ENCODE peak calls at places on chromosome 12, in six cellular contexts. U is left lung; V is HFFc6; N is lung; M is progenitor cell of endocrine pancreas; A is effector memory CD4-positive, alpha-beta T cell. Z is an unnamed sample.

GRCh38 chr12:101847325-101847724 is 16.6 kb upstream of the GNPTAB start:
- DNase-seq in V (no peak), U (no peak), M (no peak), N (no peak), A (no peak), Z (no peak)

GRCh38 chr12:130026608-130027176 is 122.9 kb upstream of the TMEM132D start:
- DNase-seq in N (no peak), U (no peak), A (no peak), M (peak; percentile 37), V (no peak), Z (no peak)

GRCh38 chr12:124861492-124861891 is 2.2 kb downstream of the SCARB1 start:
- DNase-seq in V (no peak), M (no peak), U (peak; percentile 82), N (peak; percentile 35), A (no peak), Z (no peak)

GRCh38 chr12:132638541-132639408 is 20.2 kb downstream of the P2RX2 start:
- DNase-seq in M (no peak), A (no peak), N (no peak), V (peak; percentile 53), U (no peak), Z (no peak)

GRCh38 chr12:93195511-93195910 is 182.2 kb upstream of the NUDT4 start:
- DNase-seq in A (no peak), U (no peak), M (no peak), V (no peak), N (no peak), Z (no peak)

GRCh38 chr12:83958997-83959396 is 953.6 kb downstream of the SLC6A15 start:
- DNase-seq in V (no peak), A (no peak), M (no peak), U (no peak), N (no peak), Z (no peak)

GRCh38 chr12:111976291-111976690 is 36.7 kb downstream of the TMEM116 start:
- DNase-seq in V (no peak), M (no peak), A (no peak), U (no peak), N (no peak), Z (no peak)

GRCh38 chr12:112904571-112904970 is 2.2 kb upstream of the OAS1 start:
- DNase-seq in N (no peak), A (no peak), V (no peak), U (no peak), M (no peak), Z (no peak)

GRCh38 chr12:22624908-22625646 is at the start of gene ETNK1:
- DNase-seq in U (peak; percentile 100), A (peak; percentile 79), V (peak; percentile 85), N (peak; percentile 94), M (peak; percentile 98), Z (peak; percentile 76)

GRCh38 chr12:6582196-6582595 is 14.1 kb upstream of the NOP2 start:
- DNase-seq in N (no peak), V (no peak), A (no peak), M (no peak), U (no peak), Z (no peak)

GRCh38 chr12:1351926-1352325 is 242.5 kb downstream of the FBXL14 start:
- DNase-seq in U (no peak), V (peak; percentile 40), M (no peak), A (no peak), N (no peak), Z (no peak)

GRCh38 chr12:49057888-49058287 is 2.7 kb downstream of the KMT2D start:
- DNase-seq in N (peak; percentile 63), A (no peak), M (no peak), U (no peak), V (no peak), Z (no peak)

GRCh38 chr12:51846911-51847829 is 1.3 kb downstream of the FIGNL2 start:
- DNase-seq in V (no peak), N (no peak), A (peak; percentile 12), U (peak; percentile 81), M (peak; percentile 55), Z (peak; percentile 25)

GRCh38 chr12:22481557-22482104 is 62.7 kb downstream of the C2CD5 start:
- DNase-seq in M (no peak), N (no peak), V (no peak), U (no peak), A (no peak), Z (no peak)

Z was measured in stimulated activated CD8-positive, alpha-beta memory T cell treated with anti-CD3 and anti-CD28 coated beads, Interleukin-15, amount 100 ng/mL, for 24 hours.